ENCODE peak calls at places on chromosome 16, in eight cellular contexts. Y is iPS-NIHi11; U is CD14-positive monocyte; W is AG10803; X is endothelial cell; O is esophagus muscularis mucosa; E is AG08395; Z is activated CD8-positive, alpha-beta memory T cell treated with anti-CD3 and anti-CD28 coated beads, Interleukin-2, amount 50 U/mL, for 48 hours. J is an unnamed sample.

GRCh38 chr16:27245276-27246231 is 23.0 kb downstream of the NSMCE1 start:
- DNase-seq in W (peak; percentile 97), Y (no peak), Z (peak; percentile 71), E (peak; percentile 81), O (no peak), U (no peak), X (no peak), J (no peak)

GRCh38 chr16:71255721-71256120 is 25.2 kb upstream of the HYDIN start:
- DNase-seq in Y (no peak), E (no peak), U (no peak), W (no peak), O (no peak), X (no peak), Z (no peak), J (no peak)

GRCh38 chr16:16867994-16868393 is 489.1 kb downstream of the NPIPA7 start:
- DNase-seq in Y (peak; percentile 17), X (no peak), W (no peak), O (no peak), U (no peak), E (no peak), Z (no peak), J (peak; percentile 35)

GRCh38 chr16:48487287-48487686 is 102.1 kb upstream of the SIAH1 start:
- DNase-seq in Y (no peak), X (no peak), W (no peak), O (no peak), Z (no peak), U (no peak), E (no peak), J (no peak)

GRCh38 chr16:14172200-14172805 is 101.2 kb downstream of the MRTFB start:
- DNase-seq in U (no peak), X (no peak), Y (no peak), O (no peak), E (peak; percentile 43), W (peak; percentile 81), Z (no peak), J (no peak)

GRCh38 chr16:55991843-55992242 is 116.7 kb upstream of the CES5A start:
- DNase-seq in E (no peak), O (no peak), Y (no peak), X (no peak), W (no peak), U (no peak), Z (no peak), J (no peak)

GRCh38 chr16:55487048-55487803 is 8.2 kb downstream of the MMP2 start:
- DNase-seq in X (no peak), Y (no peak), U (no peak), O (no peak), E (peak; percentile 91), W (peak; percentile 99), Z (no peak), J (no peak)

GRCh38 chr16:12639044-12639443 is 164.6 kb downstream of the CPPED1 start:
- DNase-seq in E (peak; percentile 75), X (no peak), O (no peak), U (no peak), Z (peak; percentile 30), Y (no peak), W (peak; percentile 79), J (no peak)

GRCh38 chr16:88819126-88819525 is 7.4 kb upstream of the APRT start:
- DNase-seq in U (no peak), X (no peak), Y (no peak), E (no peak), O (no peak), W (no peak), Z (no peak), J (no peak)

GRCh38 chr16:9092963-9093477 is 1.6 kb downstream of the HAPSTR1 start:
- DNase-seq in O (no peak), U (no peak), W (no peak), X (peak; percentile 15), E (no peak), Z (no peak), Y (no peak), J (no peak)

GRCh38 chr16:53071748-53072301 is 17.0 kb downstream of the CHD9 start:
- DNase-seq in Y (no peak), X (no peak), U (no peak), W (no peak), Z (no peak), O (no peak), E (no peak), J (no peak)

GRCh38 chr16:55875273-55875672 is at the start of gene CES5A:
- DNase-seq in O (no peak), Y (no peak), E (no peak), Z (no peak), X (no peak), W (no peak), U (no peak), J (no peak)

J was measured in HEK293T.